ENCODE peak calls at places on chromosomes 16 and 17, in five cellular contexts. M is K562, E is HEK293T, A is HepG2, N is GM12878. J is an unnamed sample.

GRCh38 chr16:87226926-87227650 is 90.1 kb downstream of the C16orf95 start:
- DNase-seq in M (no peak), E (no peak), A (no peak), N (no peak), J (no peak)

GRCh38 chr17:47978324-47978723 is 7.4 kb downstream of the CDK5RAP3 start:
- DNase-seq in M (peak; percentile 80), E (peak; percentile 83), A (peak; percentile 51), N (no peak), J (peak; percentile 95)

GRCh38 chr16:81831722-81832126 is 52.6 kb downstream of the PLCG2 start:
- DNase-seq in M (no peak), E (no peak), A (no peak), N (peak; percentile 82), J (no peak)

GRCh38 chr17:21029032-21029431 is 13.8 kb downstream of the USP22 start:
- DNase-seq in M (no peak), E (no peak), A (no peak), N (no peak), J (no peak)

GRCh38 chr17:33292184-33292980 is 713 bp downstream of the ASIC2 start:
- DNase-seq in M (peak; percentile 27), E (peak; percentile 22), A (no peak), N (no peak), J (peak; percentile 81)

GRCh38 chr17:75920045-75920560 is 15.4 kb upstream of the MRPL38 start:
- DNase-seq in M (no peak), E (no peak), A (no peak), N (no peak), J (no peak)

GRCh38 chr16:79093554-79093967 is 507.0 kb downstream of the MAF start:
- DNase-seq in M (no peak), E (no peak), A (no peak), N (no peak), J (no peak)

GRCh38 chr17:67575325-67575724 is 142.4 kb upstream of the NOL11 start:
- DNase-seq in M (no peak), E (no peak), A (peak; percentile 38), N (peak; percentile 68), J (no peak)

GRCh38 chr16:64254443-64255367 is 867.2 kb downstream of the CDH11 start:
- DNase-seq in M (no peak), E (no peak), A (no peak), N (no peak), J (no peak)

GRCh38 chr16:84477661-84478060 is 26.8 kb downstream of the MEAK7 start:
- DNase-seq in M (no peak), E (no peak), A (no peak), N (no peak), J (no peak)

GRCh38 chr17:34542700-34543336 is 36.6 kb upstream of the TMEM132E start:
- DNase-seq in M (peak; percentile 79), E (peak; percentile 22), A (no peak), N (no peak), J (peak; percentile 47)

GRCh38 chr17:64974750-64975317 is 55.6 kb upstream of the LRRC37A3 start:
- DNase-seq in M (peak; percentile 14), E (no peak), A (no peak), N (no peak), J (no peak)

GRCh38 chr16:48492131-48492530 is 106.9 kb upstream of the SIAH1 start:
- DNase-seq in M (no peak), E (no peak), A (no peak), N (no peak), J (no peak)

GRCh38 chr17:58320163-58320558 is 8.4 kb downstream of the TSPOAP1 start:
- DNase-seq in M (no peak), E (no peak), A (no peak), N (no peak), J (no peak)

DNA sequence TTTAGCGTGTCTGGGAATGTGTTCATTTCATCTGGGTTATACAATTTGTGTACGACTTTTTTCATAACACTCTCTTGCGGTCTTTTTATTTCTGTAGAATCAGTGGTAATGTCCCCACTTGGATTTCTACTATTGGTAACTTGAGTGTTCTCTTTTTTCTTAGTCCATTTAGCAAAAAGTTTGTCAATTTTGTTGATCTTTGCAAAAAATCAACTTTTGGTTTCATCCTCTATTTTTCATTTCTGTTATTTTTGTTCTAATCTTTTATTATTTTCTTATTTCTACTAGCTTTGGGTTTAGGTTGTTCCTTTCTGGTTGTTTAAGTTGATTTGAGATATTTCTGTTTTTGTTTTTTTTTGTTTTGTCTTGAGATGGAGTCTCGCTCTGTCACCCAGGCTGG is 7.7 kb upstream of the SLC22A31 start:
- DNase-seq in M (no peak), E (no peak), A (no peak), N (no peak), J (no peak)
- TF ChIP-seq FOXM1 in M (no peak), E (no peak), A (no peak), N (no peak), J (no peak)

GRCh38 chr17:31587462-31587861 is 196.0 kb downstream of the RAB11FIP4 start:
- DNase-seq in M (no peak), E (no peak), A (no peak), N (no peak), J (no peak)

GRCh38 chr17:31585280-31585630 is 193.8 kb downstream of the RAB11FIP4 start:
- DNase-seq in M (no peak), E (no peak), A (no peak), N (no peak), J (no peak)

GRCh38 chr17:31588034-31588433 is 196.6 kb downstream of the RAB11FIP4 start:
- DNase-seq in M (no peak), E (no peak), A (no peak), N (no peak), J (no peak)

GRCh38 chr17:31588512-31588911 is 197.0 kb downstream of the RAB11FIP4 start:
- DNase-seq in M (no peak), E (no peak), A (no peak), N (no peak), J (no peak)

DNA sequence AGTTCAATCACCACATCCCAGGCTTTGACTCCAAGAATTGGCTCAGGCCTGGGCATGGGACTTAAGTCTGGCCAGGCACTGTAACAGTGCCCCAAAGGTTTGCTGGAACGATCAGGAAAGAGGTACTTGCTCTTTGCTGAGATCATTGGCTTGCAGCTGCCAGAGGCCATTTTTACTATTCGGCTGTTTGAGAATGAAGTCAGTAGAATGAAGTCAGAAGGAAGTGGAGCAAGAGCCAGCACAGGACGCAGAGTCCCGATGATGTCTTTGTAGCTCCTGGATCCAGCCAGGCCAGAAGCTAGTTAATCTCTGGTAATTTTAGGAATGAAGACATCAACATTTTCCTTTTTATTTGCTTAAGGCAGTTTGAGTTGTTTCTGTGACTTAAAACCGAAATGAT is 195.5 kb downstream of the RAB11FIP4 start:
- DNase-seq in M (no peak), E (no peak), A (no peak), N (no peak), J (no peak)
- TF ChIP-seq FOXM1 in M (no peak), E (no peak), A (no peak), N (no peak), J (no peak)

GRCh38 chr17:59367657-59368045 is 36.2 kb downstream of the YPEL2 start:
- DNase-seq in M (peak; percentile 28), E (no peak), A (peak; percentile 46), N (no peak), J (no peak)

GRCh38 chr17:59366773-59367656 is 35.6 kb downstream of the YPEL2 start:
- DNase-seq in M (no peak), E (peak; percentile 49), A (peak; percentile 98), N (no peak), J (no peak)

GRCh38 chr17:59369026-59369724 is 37.7 kb downstream of the YPEL2 start:
- DNase-seq in M (no peak), E (no peak), A (no peak), N (no peak), J (no peak)

GRCh38 chr17:59366040-59366757 is 34.7 kb downstream of the YPEL2 start:
- DNase-seq in M (no peak), E (no peak), A (peak; percentile 74), N (no peak), J (no peak)

GRCh38 chr17:59368218-59368857 is 36.9 kb downstream of the YPEL2 start:
- DNase-seq in M (no peak), E (no peak), A (peak; percentile 64), N (no peak), J (no peak)
- TF ChIP-seq FOXM1 in M (no peak), E (no peak), A (no peak), N (no peak), J (no peak)

DNA sequence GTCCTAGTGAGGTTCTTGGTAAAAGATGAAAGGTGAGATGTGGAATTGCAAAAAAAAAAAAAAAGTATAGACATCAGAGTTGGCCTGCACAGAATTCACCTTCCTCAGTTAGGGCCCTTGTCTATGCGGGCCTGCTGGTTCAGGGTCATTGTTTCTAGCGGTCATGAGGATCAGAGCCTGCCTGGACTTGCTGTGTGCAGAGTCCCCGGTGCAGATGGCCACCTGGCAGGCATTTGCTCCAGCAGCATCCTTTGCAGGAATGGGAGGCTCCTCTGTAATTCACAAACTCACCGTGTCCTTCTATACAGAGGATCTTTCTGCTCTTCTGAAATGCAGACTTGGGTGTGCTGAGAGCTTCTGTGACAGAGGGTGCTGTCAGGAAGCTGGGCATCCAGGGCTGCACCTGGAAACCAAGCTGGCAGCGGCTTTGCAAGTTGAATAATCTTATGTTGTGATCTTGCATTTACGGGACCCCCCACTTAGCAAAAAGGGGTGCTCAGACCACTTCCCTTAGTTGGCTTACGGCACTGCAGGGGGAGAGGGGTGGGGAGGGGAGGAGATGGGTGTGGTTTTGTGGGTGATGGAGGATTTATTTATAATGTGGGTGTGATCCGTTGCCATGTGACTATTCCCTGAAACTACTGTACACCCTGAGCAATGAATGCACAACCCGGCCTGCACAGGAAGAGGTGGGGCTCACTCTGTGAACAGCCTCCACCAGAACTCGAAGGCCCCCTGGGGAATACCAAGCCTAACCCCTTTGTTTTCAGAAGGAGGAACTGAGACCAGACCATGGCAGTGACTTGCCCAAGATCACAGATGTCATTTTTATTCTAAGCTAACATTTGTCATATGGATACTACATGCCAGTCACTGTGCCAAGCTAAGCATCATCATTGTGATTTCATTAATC is 178.2 kb downstream of the PRKCB start:
- DNase-seq in M (no peak), E (no peak), A (no peak), N (peak; percentile 98), J (no peak)
- TF ChIP-seq FOXM1 in M (no peak), E (no peak), A (no peak), N (peak; percentile 78), J (no peak)

GRCh38 chr17:37067555-37068111 is 118.9 kb downstream of the AATF start:
- DNase-seq in M (no peak), E (no peak), A (peak; percentile 65), N (no peak), J (peak; percentile 44)
- TF ChIP-seq FOXM1 in M (no peak), E (no peak), A (no peak), N (no peak), J (no peak)

DNA sequence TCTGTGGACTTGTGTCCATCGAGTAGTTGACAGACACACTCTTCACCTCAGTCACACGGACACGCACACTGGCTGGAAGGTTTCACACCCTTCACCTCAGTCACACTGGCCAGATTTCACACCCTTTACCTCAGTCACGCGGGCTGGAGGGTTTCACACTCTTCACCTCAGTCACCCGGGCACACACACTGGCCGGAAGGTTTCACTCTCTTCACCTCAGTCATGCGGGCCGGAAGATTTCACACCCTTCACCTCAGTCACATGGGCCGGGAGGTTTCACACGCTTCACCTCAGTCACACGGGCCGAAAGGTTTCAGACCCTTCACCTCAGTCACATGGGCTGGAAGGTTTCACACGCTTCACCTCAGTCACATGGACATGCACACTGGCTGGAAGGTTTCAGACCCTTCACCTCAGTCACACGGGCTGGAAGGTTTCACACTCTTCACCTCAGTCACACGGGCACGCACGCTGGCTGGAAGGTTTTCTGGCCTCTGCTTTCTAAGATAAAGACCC is 96.2 kb downstream of the PGS1 start:
- DNase-seq in M (no peak), E (no peak), A (no peak), N (peak; percentile 99), J (no peak)
- TF ChIP-seq FOXM1 in M (no peak), E (no peak), A (no peak), N (no peak), J (no peak)

J was measured in SK-N-SH.